ENCODE peak calls at places on chromosome 19, in five cellular contexts. X is tibial nerve, S is lower leg skin, N is breast epithelium, A is lower lobe of right lung. V is an unnamed sample.

GRCh38 chr19:47542030-47542475 is 27.2 kb upstream of the NAPA start:
- DNase-seq in X (no peak), S (no peak), N (no peak), A (no peak), V (peak)

GRCh38 chr19:7078007-7078406 is 8.5 kb downstream of the ZNF557 start:
- DNase-seq in X (no peak), S (no peak), N (no peak), A (no peak), V (no peak)

GRCh38 chr19:15810335-15810734 is 5.1 kb downstream of the OR10H1 start:
- DNase-seq in X (peak), S (no peak), N (no peak), A (no peak), V (no peak)

GRCh38 chr19:55452381-55453325 is 8.8 kb downstream of the ISOC2 start:
- DNase-seq in X (peak), S (peak), N (peak), A (no peak), V (peak)

GRCh38 chr19:9487016-9487415 is 11.4 kb downstream of the ZNF560 start:
- DNase-seq in X (no peak), S (no peak), N (no peak), A (no peak), V (no peak)

GRCh38 chr19:37551123-37551993 is 43.2 kb downstream of the ZNF571 start:
- DNase-seq in X (no peak), S (no peak), N (no peak), A (no peak), V (peak)

GRCh38 chr19:4870025-4870700 is 2.7 kb upstream of the PLIN3 start:
- DNase-seq in X (no peak), S (peak), N (no peak), A (peak), V (peak)

GRCh38 chr19:55529636-55530230 is 7.2 kb downstream of the SBK2 start:
- DNase-seq in X (no peak), S (no peak), N (no peak), A (no peak), V (no peak)

GRCh38 chr19:2180881-2181617 is 17.3 kb downstream of the DOT1L start:
- DNase-seq in X (no peak), S (no peak), N (no peak), A (no peak), V (no peak)

GRCh38 chr19:15299568-15300409 is 32.5 kb downstream of the BRD4 start:
- DNase-seq in X (no peak), S (no peak), N (no peak), A (no peak), V (peak)

GRCh38 chr19:51473009-51473707 is 5.2 kb upstream of the CEACAM18 start:
- DNase-seq in X (peak), S (peak), N (peak), A (peak), V (peak)

GRCh38 chr19:2061936-2062729 is 11.1 kb upstream of the MKNK2 start:
- DNase-seq in X (no peak), S (no peak), N (no peak), A (no peak), V (no peak)

GRCh38 chr19:7441468-7442146 is 47.2 kb downstream of the PEX11G start:
- DNase-seq in X (no peak), S (no peak), N (no peak), A (no peak), V (no peak)

GRCh38 chr19:2540646-2541454 is 64.9 kb downstream of the GADD45B start:
- DNase-seq in X (peak), S (peak), N (peak), A (peak), V (peak)

GRCh38 chr19:5691205-5691929 is 1.3 kb downstream of the RPL36 start:
- DNase-seq in X (peak), S (no peak), N (peak), A (peak), V (peak)

GRCh38 chr19:2462635-2463421 is 6.1 kb upstream of the LMNB2 start:
- DNase-seq in X (peak), S (peak), N (peak), A (peak), V (peak)

GRCh38 chr19:39740395-39740794 is 2.6 kb upstream of the CLC start:
- DNase-seq in X (no peak), S (no peak), N (no peak), A (no peak), V (no peak)

GRCh38 chr19:15923702-15924101 is 10.6 kb downstream of the CYP4F11 start:
- DNase-seq in X (no peak), S (no peak), N (no peak), A (no peak), V (no peak)

GRCh38 chr19:16764793-16765433 is 45.3 kb downstream of the NWD1 start:
- DNase-seq in X (no peak), S (no peak), N (no peak), A (no peak), V (no peak)

GRCh38 chr19:2260341-2260751 is 4.1 kb upstream of the JSRP1 start:
- DNase-seq in X (no peak), S (no peak), N (no peak), A (no peak), V (peak)

GRCh38 chr19:3398900-3399278 is 32.5 kb downstream of the NFIC start:
- DNase-seq in X (no peak), S (no peak), N (no peak), A (no peak), V (no peak)

GRCh38 chr19:57025491-57025890 is 94.3 kb upstream of the USP29 start:
- DNase-seq in X (no peak), S (no peak), N (no peak), A (no peak), V (no peak)

GRCh38 chr19:2428027-2428690 is 773 bp upstream of the TIMM13 start:
- DNase-seq in X (no peak), S (peak), N (no peak), A (peak), V (no peak)

GRCh38 chr19:4014541-4015491 is 7.3 kb downstream of the PIAS4 start:
- DNase-seq in X (no peak), S (no peak), N (peak), A (no peak), V (no peak)

GRCh38 chr19:55114566-55115145 is 2.8 kb downstream of the PPP1R12C start:
- DNase-seq in X (no peak), S (no peak), N (no peak), A (no peak), V (no peak)

GRCh38 chr19:32022946-32023832 is 322.2 kb upstream of the ZNF507 start:
- DNase-seq in X (no peak), S (no peak), N (no peak), A (no peak), V (no peak)

GRCh38 chr19:23436944-23437343 is 41.7 kb upstream of the ZNF91 start:
- DNase-seq in X (no peak), S (no peak), N (no peak), A (no peak), V (no peak)

GRCh38 chr19:30557212-30557611 is 185.0 kb downstream of the ZNF536 start:
- DNase-seq in X (no peak), S (no peak), N (no peak), A (no peak), V (no peak)

GRCh38 chr19:30555788-30556110 is 183.6 kb downstream of the ZNF536 start:
- DNase-seq in X (no peak), S (no peak), N (no peak), A (no peak), V (no peak)

GRCh38 chr19:30555075-30555787 is 183.0 kb downstream of the ZNF536 start:
- DNase-seq in X (no peak), S (no peak), N (no peak), A (no peak), V (no peak)

GRCh38 chr19:30557927-30558557 is 185.9 kb downstream of the ZNF536 start:
- DNase-seq in X (no peak), S (no peak), N (no peak), A (no peak), V (no peak)

GRCh38 chr19:30556230-30556711 is 184.1 kb downstream of the ZNF536 start:
- DNase-seq in X (no peak), S (no peak), N (no peak), A (no peak), V (no peak)
- TF ChIP-seq CTCF in X (no peak), S (no peak), N (no peak), A (no peak), V (no peak)

GRCh38 chr19:13847033-13847899 is 29.7 kb upstream of the NANOS3 start:
- DNase-seq in X (peak), S (peak), N (peak), A (peak), V (peak)
- TF ChIP-seq CTCF in X (no peak), S (no peak), N (no peak), A (peak), V (no peak)

GRCh38 chr19:41377977-41378707 is 1.8 kb downstream of the TMEM91 start:
- DNase-seq in X (no peak), S (no peak), N (no peak), A (no peak), V (peak)
- TF ChIP-seq CTCF in X (no peak), S (no peak), N (no peak), A (peak), V (peak)

GRCh38 chr19:52690395-52691214 is 44.2 kb downstream of the ZNF611 start:
- DNase-seq in X (peak), S (peak), N (peak), A (peak), V (peak)
- TF ChIP-seq CTCF in X (peak), S (no peak), N (peak), A (peak), V (peak)

DNA sequence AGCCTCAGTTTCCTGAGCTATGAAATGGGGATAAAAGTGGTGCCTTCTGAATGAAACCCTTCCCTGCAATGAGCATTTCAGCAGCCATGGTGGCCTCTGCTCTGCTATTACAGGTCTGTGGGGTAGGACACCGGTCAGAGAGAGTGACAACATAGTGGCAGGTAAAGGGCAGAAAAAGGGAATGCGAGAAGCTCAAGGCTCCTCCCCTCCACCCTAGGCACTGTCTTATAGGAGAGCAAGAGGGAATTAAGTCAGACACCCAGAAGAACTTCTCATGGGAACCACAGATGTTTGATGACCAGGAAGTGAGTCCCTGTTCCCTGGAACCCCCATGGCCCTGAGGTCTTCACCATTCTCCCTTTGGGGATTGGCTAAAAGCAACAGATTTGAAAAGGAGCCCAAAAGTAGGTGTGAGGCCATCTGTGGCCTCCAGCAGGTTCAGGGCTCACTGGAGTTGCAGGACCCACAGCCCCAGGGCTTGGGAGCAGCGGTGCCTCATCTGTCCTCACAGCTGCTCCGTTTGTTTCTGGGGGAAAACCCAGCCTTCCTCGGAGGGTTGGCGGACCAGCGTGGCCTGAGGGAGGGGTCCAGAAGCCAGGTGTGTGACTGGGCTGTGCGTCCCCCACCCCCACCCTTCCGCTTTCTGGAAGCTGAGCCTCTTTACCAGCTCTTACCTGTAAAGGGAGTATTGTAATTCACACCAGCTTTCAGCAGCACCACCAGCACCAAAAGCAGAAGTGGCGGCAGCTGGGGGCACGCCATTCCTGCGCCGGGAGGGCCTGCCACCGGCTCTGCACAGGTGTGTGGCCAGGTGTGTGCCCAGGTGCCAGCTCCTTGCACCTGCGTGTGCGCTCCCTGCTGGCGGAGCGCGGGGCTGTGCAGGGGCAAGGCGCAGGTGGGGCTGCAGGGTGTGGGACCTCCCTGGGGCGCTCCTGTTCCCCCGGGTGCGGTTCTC is 19.4 kb downstream of the IQCN start:
- DNase-seq in X (no peak), S (no peak), N (no peak), A (no peak), V (no peak)
- TF ChIP-seq CTCF in X (no peak), S (no peak), N (no peak), A (peak), V (no peak)

GRCh38 chr19:46431824-46432223 is 3.1 kb upstream of the PNMA8C start:
- DNase-seq in X (no peak), S (no peak), N (no peak), A (peak), V (no peak)
- TF ChIP-seq CTCF in X (no peak), S (no peak), N (no peak), A (no peak), V (peak)

GRCh38 chr19:48928164-48929005 is 5.1 kb upstream of the DHDH start:
- DNase-seq in X (no peak), S (no peak), N (no peak), A (peak), V (peak)

GRCh38 chr19:48935864-48936263 is 2.4 kb downstream of the DHDH start:
- DNase-seq in X (no peak), S (no peak), N (no peak), A (no peak), V (no peak)

GRCh38 chr19:48938256-48938655 is 4.8 kb downstream of the DHDH start:
- DNase-seq in X (no peak), S (no peak), N (no peak), A (no peak), V (no peak)

GRCh38 chr19:48934837-48935236 is 1.3 kb downstream of the DHDH start:
- DNase-seq in X (no peak), S (no peak), N (no peak), A (no peak), V (no peak)

GRCh38 chr19:48933382-48933932 is at the start of gene DHDH:
- DNase-seq in X (no peak), S (peak), N (peak), A (peak), V (peak)
- TF ChIP-seq CTCF in X (no peak), S (no peak), N (no peak), A (peak), V (no peak)

DNA sequence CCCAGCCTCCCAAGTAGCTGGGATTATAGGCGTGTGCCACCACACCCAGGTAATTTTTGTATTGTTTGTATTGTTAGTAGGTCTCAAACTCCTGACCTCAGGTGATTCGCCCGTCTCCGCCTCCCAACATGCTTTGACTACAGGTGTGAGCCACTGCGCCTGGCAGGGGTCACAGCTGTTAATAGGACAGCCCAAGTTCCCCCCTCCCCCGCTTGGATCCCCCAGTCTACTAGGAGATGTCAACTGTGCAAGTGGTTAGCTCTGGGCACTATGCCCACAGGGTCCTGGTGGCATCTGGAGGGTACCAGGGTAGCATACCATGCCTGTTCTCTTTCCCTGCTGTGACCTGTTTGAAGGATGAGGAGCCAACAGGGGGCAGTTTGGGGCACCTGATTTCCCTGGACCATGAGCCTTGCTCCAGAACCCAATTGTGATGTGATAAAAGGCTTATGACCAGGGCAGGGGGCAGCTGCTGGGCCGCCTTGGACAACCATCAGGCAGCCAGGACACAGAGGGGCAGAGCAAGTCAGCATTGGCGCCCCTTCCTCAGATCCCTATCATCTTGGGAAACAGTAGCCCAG is at the start of gene TSPAN16:
- DNase-seq in X (no peak), S (no peak), N (no peak), A (no peak), V (no peak)
- TF ChIP-seq CTCF in X (no peak), S (no peak), N (no peak), A (no peak), V (no peak)